ENCODE peak calls at places on chromosomes 1 and 21, in nine cellular contexts. I is PC-3, Q is AG04450, O is GM20000, L is astrocyte of the spinal cord, K is GM06990, G is dorsolateral prefrontal cortex, Z is uterus, S is HCT116. U is an unnamed sample.

GRCh38 chr1:100606438-100606837 is 68.5 kb downstream of the GPR88 start:
- DNase-seq in I (peak; percentile 76), O (no peak), K (no peak), G (no peak), L (peak; percentile 71), S (peak; percentile 13), Q (no peak), Z (peak; percentile 27), U (no peak)

GRCh38 chr1:61639218-61639617 is 85.7 kb downstream of the TM2D1 start:
- DNase-seq in I (no peak), K (no peak), Z (no peak), S (no peak), G (no peak), Q (no peak), L (no peak), O (no peak), U (no peak)

GRCh38 chr1:87853576-87854351 is 525.1 kb downstream of the LMO4 start:
- DNase-seq in I (no peak), Q (no peak), K (no peak), O (no peak), S (no peak), G (no peak), L (no peak), Z (no peak), U (no peak)

GRCh38 chr1:117657031-117657430 is 51.2 kb downstream of the TENT5C start:
- DNase-seq in S (no peak), Q (peak; percentile 57), K (no peak), I (peak; percentile 82), G (no peak), Z (no peak), O (no peak), L (peak; percentile 77), U (no peak)

GRCh38 chr1:172727956-172728603 is 69.2 kb downstream of the FASLG start:
- DNase-seq in L (peak; percentile 13), I (peak; percentile 97), G (no peak), K (no peak), Z (no peak), O (no peak), Q (no peak), S (peak; percentile 63), U (no peak)

GRCh38 chr1:163142152-163142551 is 60.6 kb downstream of the RGS5 start:
- DNase-seq in K (no peak), Q (no peak), O (no peak), Z (no peak), S (no peak), L (no peak), G (no peak), I (peak; percentile 57), U (no peak)

GRCh38 chr1:178563099-178563820 is 50.4 kb downstream of the TEX35 start:
- DNase-seq in S (no peak), O (no peak), L (no peak), Q (no peak), Z (no peak), K (no peak), G (no peak), I (no peak), U (no peak)

GRCh38 chr1:155900161-155900560 is 11.0 kb downstream of the RIT1 start:
- DNase-seq in Z (no peak), L (no peak), O (no peak), K (no peak), I (no peak), S (no peak), Q (no peak), G (no peak), U (no peak)

GRCh38 chr1:107692580-107693345 is 272.2 kb downstream of the VAV3 start:
- DNase-seq in K (no peak), G (no peak), S (no peak), I (peak; percentile 40), Z (no peak), O (no peak), L (no peak), Q (no peak), U (no peak)

GRCh38 chr1:48691429-48692001 is 85.2 kb downstream of the BEND5 start:
- DNase-seq in Z (no peak), S (no peak), G (no peak), O (no peak), Q (no peak), L (no peak), K (no peak), I (no peak), U (no peak)

GRCh38 chr1:235901461-235901860 is 34.8 kb upstream of the LYST start:
- DNase-seq in K (no peak), L (peak; percentile 67), Z (peak; percentile 52), O (no peak), I (no peak), Q (no peak), S (no peak), G (no peak), U (no peak)

GRCh38 chr1:191876631-191877030 is 281.6 kb upstream of the RGS18 start:
- DNase-seq in S (no peak), K (no peak), Q (no peak), I (no peak), G (no peak), L (no peak), O (no peak), Z (no peak), U (no peak)

GRCh38 chr1:102897537-102897936 is 210.8 kb downstream of the COL11A1 start:
- DNase-seq in O (no peak), Q (no peak), Z (no peak), I (peak; percentile 85), S (no peak), G (no peak), L (peak; percentile 85), K (no peak), U (no peak)

GRCh38 chr1:44289530-44289929 is 65.5 kb downstream of the ERI3 start:
- DNase-seq in K (no peak), G (no peak), S (no peak), Z (no peak), L (no peak), I (no peak), Q (no peak), O (no peak), U (no peak)

GRCh38 chr1:227770812-227771211 is 35.6 kb downstream of the SNAP47 start:
- DNase-seq in Q (no peak), I (no peak), G (no peak), K (no peak), L (no peak), O (no peak), Z (no peak), S (no peak), U (no peak)

DNA sequence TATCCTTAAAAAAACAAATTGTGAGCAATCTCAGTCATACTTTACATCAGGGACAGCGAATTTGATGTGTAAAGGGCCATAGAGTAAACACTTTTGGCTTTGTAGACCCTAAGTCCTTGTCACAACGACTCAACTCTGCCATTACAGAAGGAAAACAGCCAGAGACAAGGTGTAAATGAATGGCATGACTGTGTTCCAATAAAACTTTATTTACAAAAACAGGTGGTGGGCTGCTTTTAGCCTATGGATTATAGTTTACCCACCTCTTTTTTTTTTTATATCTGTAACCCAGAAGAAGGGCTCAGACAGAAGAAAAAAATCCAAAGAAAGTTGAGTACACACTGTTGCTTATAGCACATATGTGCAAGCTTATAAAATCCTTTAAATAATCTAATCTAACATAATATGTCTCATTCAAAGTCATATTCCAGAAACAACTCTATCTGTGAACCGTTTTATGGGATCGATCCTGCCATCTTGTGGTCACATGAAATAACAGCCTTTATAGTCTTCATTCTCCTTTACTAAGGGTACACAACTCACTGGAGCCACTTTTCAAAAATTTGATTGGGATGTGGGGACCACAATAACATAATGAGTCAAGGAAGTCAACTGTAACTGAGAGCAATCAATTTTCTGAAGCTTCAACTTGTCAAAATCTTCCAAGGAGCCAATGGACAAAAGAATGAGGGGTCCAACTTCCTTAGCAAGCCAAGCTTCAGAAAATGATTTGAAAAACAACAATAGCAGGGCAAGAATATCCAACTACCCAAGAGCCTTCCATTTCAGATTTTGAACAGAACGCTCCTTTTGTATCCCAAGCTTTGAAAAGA is 142.2 kb upstream of the KRTAP19-8 start:
- DNase-seq in L (peak; percentile 55), Q (no peak), G (no peak), Z (no peak), I (peak; percentile 71), S (peak; percentile 24), K (no peak), O (peak; percentile 49), U (no peak)
- TF ChIP-seq CTCF in L (peak; percentile 64), Q (peak; percentile 72), G (peak; percentile 74), Z (peak; percentile 47), I (peak; percentile 81), S (peak; percentile 68), K (peak; percentile 50), O (no peak), U (no peak)

GRCh38 chr1:199113265-199113869 is 474.5 kb downstream of the PTPRC start:
- DNase-seq in K (peak; percentile 31), S (peak; percentile 48), O (peak; percentile 18), G (peak; percentile 62), Q (no peak), Z (no peak), I (peak; percentile 73), L (peak; percentile 84), U (peak; percentile 21)
- TF ChIP-seq CTCF in K (peak; percentile 88), S (peak; percentile 90), O (peak; percentile 76), G (peak; percentile 59), Q (peak; percentile 91), Z (no peak), I (peak; percentile 82), L (peak; percentile 86), U (no peak)

DNA sequence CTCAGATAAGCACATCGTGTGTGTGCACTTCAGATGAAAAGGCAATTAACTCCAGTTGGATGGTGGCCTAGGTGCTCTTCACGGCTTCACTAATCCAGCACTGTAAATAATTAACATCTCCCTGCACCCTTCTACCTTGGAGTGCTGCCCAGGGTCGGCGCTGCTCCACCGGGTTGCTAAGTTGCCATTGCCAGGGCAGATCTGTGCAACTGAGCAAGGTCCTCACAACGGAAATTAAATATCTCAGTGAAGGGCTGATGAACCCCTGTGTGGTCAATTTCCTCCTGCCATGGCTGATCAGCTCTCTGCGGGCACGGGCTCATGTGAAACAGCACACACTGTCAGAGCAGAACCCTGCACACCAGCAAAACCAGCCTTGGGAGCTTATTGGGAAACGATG is 63.2 kb downstream of the SYDE2 start:
- DNase-seq in O (no peak), I (no peak), K (no peak), Z (no peak), L (no peak), S (no peak), G (peak; percentile 43), Q (no peak), U (no peak)
- TF ChIP-seq CTCF in O (no peak), I (no peak), K (no peak), Z (no peak), L (no peak), S (no peak), G (no peak), Q (no peak), U (no peak)

GRCh38 chr1:15573477-15573876 is 11.4 kb downstream of the AGMAT start:
- DNase-seq in L (peak; percentile 23), Q (no peak), O (no peak), I (no peak), K (no peak), G (no peak), S (no peak), Z (no peak), U (no peak)

GRCh38 chr1:15570861-15571260 is 14.0 kb downstream of the AGMAT start:
- DNase-seq in Z (no peak), I (no peak), Q (no peak), O (no peak), K (no peak), L (no peak), S (no peak), G (no peak), U (no peak)

GRCh38 chr1:15571266-15571665 is 13.6 kb downstream of the AGMAT start:
- DNase-seq in K (no peak), L (no peak), Z (no peak), I (no peak), Q (no peak), S (no peak), G (no peak), O (no peak), U (no peak)

GRCh38 chr1:15568387-15569073 is 16.3 kb downstream of the AGMAT start:
- DNase-seq in O (no peak), Q (no peak), L (no peak), K (no peak), G (no peak), S (no peak), Z (no peak), I (no peak), U (no peak)
- TF ChIP-seq CTCF in O (no peak), Q (no peak), L (no peak), K (no peak), G (no peak), S (no peak), Z (no peak), I (no peak), U (no peak)

U was measured in activated B cell treated with CpG ODN at 0.5 μM for 24 hours.